ENCODE peak calls at places on chromosome 11, in four cellular contexts. One of them, this sample, is unnamed.

GRCh38 chr11:25453471-25453870 is 878.5 kb upstream of the ANO3 start:
- DNase-seq in stimulated activated effector memory CD8-positive, alpha-beta T cell treated with anti-CD3 and anti-CD28 coated beads, Interleukin-12 subunit alpha, Interleukin-12 subunit beta, amount 100 ng/mL, for 72 hours: no peak
- DNase-seq in skeletal muscle cell: no peak
- DNase-seq in NCI-H345: no peak
- DNase-seq in this sample: no peak

GRCh38 chr11:79413258-79413657 is 27.6 kb downstream of the TENM4 start:
- DNase-seq in stimulated activated effector memory CD8-positive, alpha-beta T cell treated with anti-CD3 and anti-CD28 coated beads, Interleukin-12 subunit alpha, Interleukin-12 subunit beta, amount 100 ng/mL, for 72 hours: no peak
- DNase-seq in skeletal muscle cell: peak; percentile 95
- DNase-seq in NCI-H345: peak; percentile 13
- DNase-seq in this sample: no peak

GRCh38 chr11:124839051-124839971 is 25.9 kb upstream of the ROBO3 start:
- DNase-seq in stimulated activated effector memory CD8-positive, alpha-beta T cell treated with anti-CD3 and anti-CD28 coated beads, Interleukin-12 subunit alpha, Interleukin-12 subunit beta, amount 100 ng/mL, for 72 hours: no peak
- DNase-seq in skeletal muscle cell: no peak
- DNase-seq in NCI-H345: peak; percentile 27
- DNase-seq in this sample: no peak

GRCh38 chr11:16494918-16495691 is 138.8 kb upstream of the SOX6 start:
- DNase-seq in stimulated activated effector memory CD8-positive, alpha-beta T cell treated with anti-CD3 and anti-CD28 coated beads, Interleukin-12 subunit alpha, Interleukin-12 subunit beta, amount 100 ng/mL, for 72 hours: no peak
- DNase-seq in skeletal muscle cell: no peak
- DNase-seq in NCI-H345: no peak
- DNase-seq in this sample: no peak

GRCh38 chr11:3126207-3126865 is 38.8 kb downstream of the OSBPL5 start:
- DNase-seq in stimulated activated effector memory CD8-positive, alpha-beta T cell treated with anti-CD3 and anti-CD28 coated beads, Interleukin-12 subunit alpha, Interleukin-12 subunit beta, amount 100 ng/mL, for 72 hours: no peak
- DNase-seq in skeletal muscle cell: no peak
- DNase-seq in NCI-H345: no peak
- DNase-seq in this sample: no peak

GRCh38 chr11:82864268-82864667 is 36.0 kb downstream of the PRCP start:
- DNase-seq in stimulated activated effector memory CD8-positive, alpha-beta T cell treated with anti-CD3 and anti-CD28 coated beads, Interleukin-12 subunit alpha, Interleukin-12 subunit beta, amount 100 ng/mL, for 72 hours: no peak
- DNase-seq in skeletal muscle cell: no peak
- DNase-seq in NCI-H345: peak; percentile 47
- DNase-seq in this sample: peak; percentile 63

GRCh38 chr11:830295-831131 is 2.2 kb upstream of the CD151 start:
- DNase-seq in stimulated activated effector memory CD8-positive, alpha-beta T cell treated with anti-CD3 and anti-CD28 coated beads, Interleukin-12 subunit alpha, Interleukin-12 subunit beta, amount 100 ng/mL, for 72 hours: peak; percentile 58
- DNase-seq in skeletal muscle cell: no peak
- DNase-seq in NCI-H345: peak; percentile 88
- DNase-seq in this sample: no peak

GRCh38 chr11:69958308-69958707 is 119.8 kb upstream of the ANO1 start:
- DNase-seq in stimulated activated effector memory CD8-positive, alpha-beta T cell treated with anti-CD3 and anti-CD28 coated beads, Interleukin-12 subunit alpha, Interleukin-12 subunit beta, amount 100 ng/mL, for 72 hours: no peak
- DNase-seq in skeletal muscle cell: no peak
- DNase-seq in NCI-H345: no peak
- DNase-seq in this sample: no peak

GRCh38 chr11:27467181-27467913 is 5.2 kb downstream of the LGR4 start:
- DNase-seq in stimulated activated effector memory CD8-positive, alpha-beta T cell treated with anti-CD3 and anti-CD28 coated beads, Interleukin-12 subunit alpha, Interleukin-12 subunit beta, amount 100 ng/mL, for 72 hours: no peak
- DNase-seq in skeletal muscle cell: no peak
- DNase-seq in NCI-H345: no peak
- DNase-seq in this sample: no peak

GRCh38 chr11:133515075-133515474 is 17.2 kb downstream of the OPCML start:
- DNase-seq in stimulated activated effector memory CD8-positive, alpha-beta T cell treated with anti-CD3 and anti-CD28 coated beads, Interleukin-12 subunit alpha, Interleukin-12 subunit beta, amount 100 ng/mL, for 72 hours: no peak
- DNase-seq in skeletal muscle cell: no peak
- DNase-seq in NCI-H345: peak; percentile 10
- DNase-seq in this sample: no peak

GRCh38 chr11:2903672-2904011 is 18.1 kb upstream of the CDKN1C start:
- DNase-seq in stimulated activated effector memory CD8-positive, alpha-beta T cell treated with anti-CD3 and anti-CD28 coated beads, Interleukin-12 subunit alpha, Interleukin-12 subunit beta, amount 100 ng/mL, for 72 hours: no peak
- DNase-seq in skeletal muscle cell: no peak
- DNase-seq in NCI-H345: no peak
- DNase-seq in this sample: no peak

GRCh38 chr11:3104051-3104714 is 47.0 kb upstream of the CARS1 start:
- DNase-seq in stimulated activated effector memory CD8-positive, alpha-beta T cell treated with anti-CD3 and anti-CD28 coated beads, Interleukin-12 subunit alpha, Interleukin-12 subunit beta, amount 100 ng/mL, for 72 hours: no peak
- DNase-seq in skeletal muscle cell: no peak
- DNase-seq in NCI-H345: no peak
- DNase-seq in this sample: no peak

GRCh38 chr11:109940816-109941215 is 152.4 kb upstream of the ZC3H12C start:
- DNase-seq in stimulated activated effector memory CD8-positive, alpha-beta T cell treated with anti-CD3 and anti-CD28 coated beads, Interleukin-12 subunit alpha, Interleukin-12 subunit beta, amount 100 ng/mL, for 72 hours: no peak
- DNase-seq in skeletal muscle cell: peak; percentile 64
- DNase-seq in NCI-H345: no peak
- DNase-seq in this sample: peak; percentile 80

GRCh38 chr11:102807921-102808320 is 10.0 kb upstream of the MMP1 start:
- DNase-seq in stimulated activated effector memory CD8-positive, alpha-beta T cell treated with anti-CD3 and anti-CD28 coated beads, Interleukin-12 subunit alpha, Interleukin-12 subunit beta, amount 100 ng/mL, for 72 hours: no peak
- DNase-seq in skeletal muscle cell: no peak
- DNase-seq in NCI-H345: no peak
- DNase-seq in this sample: peak; percentile 57

GRCh38 chr11:126968915-126969314 is 31.7 kb downstream of the KIRREL3 start:
- DNase-seq in stimulated activated effector memory CD8-positive, alpha-beta T cell treated with anti-CD3 and anti-CD28 coated beads, Interleukin-12 subunit alpha, Interleukin-12 subunit beta, amount 100 ng/mL, for 72 hours: no peak
- DNase-seq in skeletal muscle cell: no peak
- DNase-seq in NCI-H345: no peak
- DNase-seq in this sample: no peak